ENCODE peak calls at places on chromosomes 6 and 20, in nine cellular contexts. B is lower lobe of right lung, C is heart left ventricle, V is uterus, S is PC-9, D is colonic mucosa, A is ascending aorta, L is transverse colon, Q is tibial nerve. J is an unnamed sample. For H3K36me3, the result is how much of the 10 kb centered on the place peaks cover.

GRCh38 chr20:29878281-29878741 is 1379.2 kb upstream of the DEFB115 start:
- DNase-seq in S (peak), D (no peak), V (no peak), Q (no peak), C (peak), L (peak), A (no peak), B (peak), J (no peak)

GRCh38 chr20:61500791-61501321 is 248.8 kb downstream of the CDH4 start:
- DNase-seq in A (no peak), Q (no peak), B (no peak), V (no peak), D (no peak), C (no peak), S (no peak), L (no peak), J (no peak)

GRCh38 chr6:90375681-90376439 is 79.2 kb upstream of the BACH2 start:
- DNase-seq in Q (peak), D (no peak), A (peak), L (no peak), V (no peak), C (peak), S (no peak), B (no peak), J (no peak)

GRCh38 chr20:38447931-38448675 is 13.0 kb upstream of the SNHG17 start:
- DNase-seq in S (no peak), B (no peak), Q (no peak), V (no peak), L (no peak), A (no peak), D (no peak), C (no peak), J (no peak)

GRCh38 chr6:130937942-130938604 is 110.9 kb downstream of the SMLR1 start:
- DNase-seq in C (no peak), V (no peak), A (no peak), Q (no peak), B (no peak), D (no peak), L (no peak), S (peak), J (no peak)

GRCh38 chr20:63095718-63096654 is 89.2 kb upstream of the BHLHE23 start:
- DNase-seq in V (no peak), Q (no peak), A (peak), B (peak), S (peak), L (peak), C (no peak), D (no peak), J (no peak)

GRCh38 chr20:21397341-21398108 is at the start of gene NKX2-4:
- DNase-seq in A (no peak), C (no peak), L (no peak), S (no peak), B (no peak), Q (no peak), D (no peak), V (no peak), J (no peak)

GRCh38 chr6:149060300-149060984 is 257.1 kb upstream of the TAB2 start:
- DNase-seq in A (no peak), V (no peak), L (peak), B (peak), Q (no peak), D (peak), C (no peak), S (peak), J (no peak)

GRCh38 chr6:101085327-101085726 is 204.2 kb upstream of the ASCC3 start:
- DNase-seq in A (no peak), C (no peak), L (no peak), Q (no peak), S (no peak), D (no peak), V (no peak), B (no peak), J (no peak)

GRCh38 chr6:157594292-157594691 is 213.3 kb downstream of the ZDHHC14 start:
- DNase-seq in C (no peak), V (no peak), A (peak), D (no peak), Q (no peak), S (no peak), B (no peak), L (no peak), J (no peak)

DNA sequence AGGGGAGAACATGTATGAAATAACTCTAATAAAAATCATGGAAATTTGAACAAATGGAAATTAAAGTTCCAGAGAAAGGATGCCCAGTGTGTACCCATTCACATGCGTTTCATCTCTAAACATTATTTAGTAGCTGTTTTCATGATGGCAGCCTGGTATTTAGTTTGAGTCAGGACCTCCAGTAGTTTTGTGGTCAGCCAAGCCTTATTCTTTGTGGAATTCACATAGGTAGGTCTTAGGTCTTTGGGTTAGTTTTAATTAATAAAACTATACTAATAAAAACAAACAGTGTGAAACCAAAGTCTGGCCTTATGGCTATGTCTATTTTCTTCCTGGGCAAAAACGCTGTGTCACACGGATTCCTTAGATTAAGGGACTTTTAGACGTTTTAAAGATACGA is 137.8 kb downstream of the FOXC1 start:
- DNase-seq in Q (no peak), A (no peak), B (no peak), L (no peak), C (no peak), V (no peak), D (no peak), S (no peak), J (no peak)
- TF ChIP-seq CTCF in Q (no peak), A (no peak), B (no peak), L (no peak), C (no peak), V (no peak), D (no peak), S (no peak), J (no peak)

DNA sequence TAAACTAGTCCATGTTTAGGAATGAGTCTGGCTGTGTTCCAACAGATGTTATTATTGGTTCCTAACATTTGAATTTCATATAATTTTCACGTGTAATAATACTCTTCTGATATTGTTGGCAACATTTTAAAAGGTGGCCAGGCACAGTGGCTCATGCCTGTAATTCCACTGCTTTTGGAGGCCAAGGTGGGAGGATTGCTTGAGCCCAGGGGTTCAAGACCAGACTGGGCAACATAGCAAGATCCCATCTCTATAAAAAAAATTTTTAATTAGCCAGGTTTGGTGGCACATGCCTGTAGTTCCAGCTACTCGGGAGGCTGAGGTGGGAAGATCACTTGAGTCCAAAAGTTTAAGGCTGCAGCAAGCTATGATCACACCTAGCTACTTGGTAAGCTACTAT is 116.2 kb downstream of the MTHFD1L start:
- DNase-seq in A (no peak), S (no peak), V (no peak), B (no peak), D (no peak), L (no peak), Q (no peak), C (no peak), J (no peak)
- H3K36me3 ChIP-seq in A (under half), S (under half), V (under half), B (under half), D (under half), L (under half), Q (under half), C (under half), J (under half)

GRCh38 chr6:53309059-53309896 is 39.5 kb downstream of the ELOVL5 start:
- DNase-seq in V (no peak), C (peak), D (no peak), Q (no peak), L (peak), S (no peak), A (no peak), B (no peak), J (no peak)

GRCh38 chr6:53302678-53303360 is 45.9 kb downstream of the ELOVL5 start:
- DNase-seq in L (no peak), A (no peak), B (no peak), S (no peak), C (peak), Q (no peak), D (no peak), V (no peak), J (no peak)

GRCh38 chr6:53309897-53310291 is 38.9 kb downstream of the ELOVL5 start:
- DNase-seq in A (no peak), B (no peak), S (no peak), C (no peak), Q (no peak), D (no peak), V (no peak), L (no peak), J (no peak)

GRCh38 chr6:53310751-53311585 is 37.8 kb downstream of the ELOVL5 start:
- DNase-seq in B (no peak), A (no peak), S (no peak), V (no peak), C (no peak), Q (no peak), L (no peak), D (no peak), J (no peak)

GRCh38 chr6:53306819-53307347 is 41.9 kb downstream of the ELOVL5 start:
- DNase-seq in L (no peak), Q (no peak), V (no peak), D (no peak), A (no peak), S (no peak), B (no peak), C (no peak), J (no peak)
- TF ChIP-seq CTCF in L (no peak), Q (no peak), V (no peak), D (no peak), A (no peak), S (no peak), B (no peak), C (no peak), J (no peak)

DNA sequence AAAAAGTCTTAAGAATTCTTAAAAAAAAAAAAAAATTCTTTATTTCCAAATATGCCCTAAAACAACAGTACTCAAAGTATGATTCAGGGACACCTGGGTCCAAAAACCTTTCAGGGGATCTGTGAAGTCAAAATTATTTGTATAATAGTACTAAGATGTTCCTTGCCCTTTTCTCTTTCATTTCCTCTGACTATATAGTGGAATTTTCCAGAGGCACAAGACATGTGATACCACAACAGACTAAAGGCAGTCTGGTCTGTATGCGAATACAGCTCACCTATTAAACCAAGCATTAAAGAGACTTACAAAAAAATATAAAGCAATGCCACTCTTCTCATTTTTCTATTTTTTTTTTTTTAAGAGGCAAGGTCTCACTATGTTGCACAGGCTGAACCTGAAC is 15.4 kb downstream of the NOL7 start:
- DNase-seq in V (no peak), B (no peak), Q (no peak), C (no peak), A (no peak), L (no peak), D (no peak), S (no peak), J (no peak)
- H3K36me3 ChIP-seq in V (under half), B (half or more), Q (under half), C (half or more), A (under half), L (under half), D (under half), S (under half), J (under half)

DNA sequence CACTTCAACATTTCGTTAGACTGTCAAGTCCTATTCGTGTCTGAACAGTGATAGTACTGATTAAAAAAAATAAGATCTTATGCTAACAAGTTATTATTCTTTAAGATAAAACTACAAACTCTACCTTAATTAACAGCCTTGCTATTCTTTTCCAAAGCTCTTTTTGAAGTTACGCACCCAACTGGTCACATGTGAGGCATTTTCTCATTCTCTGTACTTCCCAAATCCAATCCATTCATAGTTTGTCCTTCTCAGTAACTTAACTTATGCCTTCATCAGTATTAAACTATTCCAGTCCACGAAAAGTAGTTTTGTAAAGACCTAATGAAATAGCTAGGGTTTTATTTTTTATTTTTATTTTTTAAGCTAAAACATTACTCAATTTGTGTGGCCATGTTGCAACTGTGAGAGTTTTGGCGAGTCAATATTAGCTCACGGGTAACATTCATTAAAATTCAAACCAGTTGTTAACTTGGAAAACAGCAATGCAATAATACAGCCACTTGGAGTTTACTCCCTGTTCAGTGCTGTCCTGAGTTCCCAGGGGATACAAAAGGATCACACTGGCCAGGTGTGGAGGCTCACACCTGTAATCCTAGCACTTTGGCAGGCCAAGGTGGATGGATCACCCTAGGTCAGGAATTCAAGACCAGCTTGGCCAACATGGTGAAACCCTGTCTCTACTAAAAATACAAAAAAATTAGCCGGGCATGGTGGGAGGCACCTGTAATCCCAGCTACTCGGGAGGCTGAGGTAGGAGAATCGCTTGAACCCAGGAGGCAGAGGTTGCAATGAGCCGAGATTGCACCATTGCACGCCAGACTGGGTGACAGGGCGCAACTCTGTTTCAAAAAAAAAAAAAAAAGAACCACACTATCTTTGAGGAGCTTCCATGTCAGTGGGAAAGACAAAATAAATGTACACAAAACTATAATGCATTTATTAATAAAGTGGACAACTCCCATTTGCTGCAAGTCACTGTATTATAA is 27.9 kb upstream of the EEF1A1 start:
- DNase-seq in S (no peak), V (no peak), A (no peak), B (no peak), Q (no peak), D (no peak), C (no peak), L (no peak), J (no peak)
- TF ChIP-seq CTCF in S (no peak), V (no peak), A (no peak), B (no peak), Q (no peak), D (no peak), C (no peak), L (no peak), J (no peak)

GRCh38 chr6:30656513-30656912 is 9.6 kb downstream of the C6orf136 start:
- DNase-seq in Q (no peak), V (no peak), D (no peak), A (no peak), B (peak), S (no peak), C (no peak), L (no peak), J (no peak)
- H3K36me3 ChIP-seq in Q (under half), V (under half), D (under half), A (half or more), B (half or more), S (under half), C (half or more), L (under half), J (half or more)

DNA sequence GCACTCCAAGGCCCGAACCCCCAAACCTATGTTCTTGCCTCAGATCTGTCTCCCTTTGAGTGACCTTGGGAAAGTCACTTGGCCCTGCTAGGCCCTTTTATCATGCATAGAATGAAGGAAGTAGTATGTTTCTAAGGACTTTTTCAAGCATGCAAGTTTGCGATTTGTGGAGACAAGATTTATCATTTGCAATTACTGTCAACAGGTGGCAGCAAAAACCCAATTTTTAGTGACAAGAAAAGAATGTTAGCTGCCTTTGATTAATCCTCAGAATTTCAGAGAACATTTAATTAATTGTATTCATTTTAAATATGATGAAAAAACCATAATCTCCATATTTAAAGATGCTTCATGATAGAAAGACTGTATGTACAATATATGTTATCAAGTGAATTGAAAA is 28.3 kb upstream of the PREP start:
- DNase-seq in D (peak), B (no peak), C (no peak), V (no peak), A (no peak), L (no peak), Q (peak), S (peak), J (no peak)
- TF ChIP-seq CTCF in D (peak), B (peak), C (peak), V (peak), A (no peak), L (peak), Q (peak), S (peak), J (peak)

GRCh38 chr6:105374010-105374420 is 28.9 kb downstream of the PREP start:
- DNase-seq in C (no peak), V (no peak), Q (no peak), L (no peak), S (peak), B (peak), D (peak), A (no peak), J (no peak)

GRCh38 chr6:105370316-105370715 is 32.6 kb downstream of the PREP start:
- DNase-seq in L (no peak), Q (no peak), V (no peak), A (no peak), C (no peak), S (no peak), B (no peak), D (no peak), J (no peak)

GRCh38 chr6:105372862-105373182 is 30.1 kb downstream of the PREP start:
- DNase-seq in A (no peak), L (peak), Q (no peak), B (no peak), D (peak), S (no peak), V (no peak), C (no peak), J (no peak)

GRCh38 chr6:105373481-105373880 is 29.4 kb downstream of the PREP start:
- DNase-seq in A (no peak), V (no peak), S (no peak), L (no peak), Q (no peak), D (no peak), C (no peak), B (no peak), J (no peak)

DNA sequence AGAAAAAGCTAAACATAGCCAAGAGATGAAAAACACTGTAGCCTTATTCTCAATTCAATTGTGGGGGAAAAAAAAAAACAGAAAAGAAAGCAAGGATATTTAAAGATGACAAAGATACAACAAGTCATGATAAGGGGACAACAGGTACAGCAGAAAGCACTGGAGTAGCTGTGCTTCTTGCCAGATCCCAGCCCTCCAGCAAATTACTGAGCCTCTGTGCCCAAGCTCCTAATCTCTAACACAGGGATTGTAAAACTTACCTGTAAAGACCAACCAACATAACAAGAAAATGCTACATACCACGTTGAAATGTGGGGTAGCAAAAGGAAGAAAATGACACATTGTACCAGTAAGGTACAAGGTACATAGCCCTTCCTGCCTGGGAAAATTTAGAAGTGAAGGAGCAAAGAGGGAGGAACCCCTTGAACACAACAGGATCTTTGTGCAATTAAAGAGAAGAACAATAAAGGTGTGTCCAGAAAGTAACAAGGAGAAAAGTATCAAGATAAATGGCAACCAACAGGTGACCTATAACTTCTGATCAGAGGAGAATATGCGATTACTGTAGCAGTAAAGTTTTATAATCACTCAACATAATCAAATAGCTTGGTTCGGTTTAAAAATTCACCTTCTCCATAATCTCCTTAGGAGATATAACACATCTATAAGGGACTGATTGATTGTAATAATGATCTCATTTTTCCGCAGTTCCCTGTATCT is 30.6 kb downstream of the PREP start:
- DNase-seq in A (no peak), S (no peak), B (no peak), L (peak), V (no peak), C (no peak), D (peak), Q (no peak), J (no peak)
- H3K36me3 ChIP-seq in A (under half), S (half or more), B (half or more), L (under half), V (under half), C (half or more), D (under half), Q (under half), J (under half)

GRCh38 chr6:79763301-79763700 is 132.2 kb downstream of the SH3BGRL2 start:
- DNase-seq in Q (no peak), D (no peak), A (no peak), B (no peak), L (no peak), S (no peak), V (no peak), C (no peak), J (no peak)

GRCh38 chr6:79764758-79765157 is 133.6 kb downstream of the SH3BGRL2 start:
- DNase-seq in S (no peak), C (no peak), L (no peak), Q (no peak), V (no peak), A (no peak), D (no peak), B (no peak), J (no peak)

GRCh38 chr6:79756496-79756895 is 125.4 kb downstream of the SH3BGRL2 start:
- DNase-seq in Q (no peak), S (no peak), A (no peak), L (no peak), C (no peak), B (no peak), D (no peak), V (no peak), J (no peak)

GRCh38 chr6:79762370-79762769 is 131.2 kb downstream of the SH3BGRL2 start:
- DNase-seq in V (no peak), L (no peak), B (no peak), D (no peak), A (no peak), S (no peak), C (no peak), Q (no peak), J (no peak)
- TF ChIP-seq CTCF in V (no peak), L (no peak), B (no peak), D (no peak), A (no peak), S (no peak), C (no peak), Q (no peak), J (no peak)

GRCh38 chr20:48944663-48945297 is 23.3 kb downstream of the ARFGEF2 start:
- DNase-seq in D (no peak), B (no peak), Q (no peak), C (no peak), A (no peak), S (no peak), L (no peak), V (no peak), J (no peak)
- H3K36me3 ChIP-seq in D (under half), B (half or more), Q (under half), C (half or more), A (under half), S (under half), L (under half), V (under half), J (half or more)